ENCODE peak calls at places on chromosomes 12 and 14, in eight cellular contexts. M is heart left ventricle, G is upper lobe of right lung, S is BE2C, X is transverse colon, N is body of pancreas, Y is lower leg skin, F is right lobe of liver. P is an unnamed sample.

GRCh38 chr12:1592444-1593231 is 1.7 kb downstream of the FBXL14 start:
- DNase-seq in M (peak; percentile 54), G (no peak), S (peak; percentile 61), X (peak; percentile 65), N (peak; percentile 25), Y (no peak), F (no peak), P (peak; percentile 64)

GRCh38 chr12:105581420-105581819 is 250.9 kb downstream of the C12orf75 start:
- DNase-seq in M (no peak), G (no peak), S (no peak), X (no peak), N (no peak), Y (no peak), F (no peak), P (no peak)

GRCh38 chr14:75636100-75636692 is 24.5 kb downstream of the ERG28 start:
- DNase-seq in M (no peak), G (no peak), S (peak; percentile 91), X (no peak), N (no peak), Y (no peak), F (no peak), P (no peak)

GRCh38 chr14:28756896-28757570 is 9.6 kb upstream of the FOXG1 start:
- DNase-seq in M (no peak), G (no peak), S (peak; percentile 39), X (no peak), N (peak; percentile 44), Y (no peak), F (no peak), P (peak; percentile 66)

GRCh38 chr12:124862768-124863408 is 776 bp downstream of the SCARB1 start:
- DNase-seq in M (no peak), G (no peak), S (peak; percentile 58), X (peak; percentile 37), N (peak; percentile 47), Y (no peak), F (peak; percentile 46), P (peak; percentile 44)

GRCh38 chr12:2856051-2856450 is 788 bp downstream of the TEX52 start:
- DNase-seq in M (no peak), G (no peak), S (no peak), X (no peak), N (no peak), Y (no peak), F (no peak), P (no peak)

GRCh38 chr12:46562625-46563228 is 190.2 kb upstream of the SLC38A2 start:
- DNase-seq in M (no peak), G (no peak), S (no peak), X (no peak), N (no peak), Y (no peak), F (no peak), P (peak; percentile 95)

GRCh38 chr12:107372229-107372658 is 278.9 kb upstream of the CRY1 start:
- DNase-seq in M (no peak), G (no peak), S (no peak), X (no peak), N (no peak), Y (no peak), F (no peak), P (peak; percentile 76)

GRCh38 chr12:43858096-43858495 is 22.2 kb downstream of the TMEM117 start:
- DNase-seq in M (no peak), G (no peak), S (no peak), X (no peak), N (peak; percentile 12), Y (no peak), F (no peak), P (no peak)

GRCh38 chr12:105547786-105548185 is 217.3 kb downstream of the C12orf75 start:
- DNase-seq in M (no peak), G (no peak), S (no peak), X (no peak), N (no peak), Y (no peak), F (no peak), P (no peak)

GRCh38 chr12:6068226-6068625 is 56.2 kb downstream of the VWF start:
- DNase-seq in M (no peak), G (no peak), S (no peak), X (no peak), N (no peak), Y (no peak), F (no peak), P (no peak)

GRCh38 chr12:121468451-121468850 is 68.5 kb downstream of the RNF34 start:
- DNase-seq in M (no peak), G (no peak), S (no peak), X (no peak), N (no peak), Y (no peak), F (no peak), P (no peak)

GRCh38 chr14:31622060-31622459 is 60.9 kb downstream of the NUBPL start:
- DNase-seq in M (no peak), G (no peak), S (no peak), X (no peak), N (no peak), Y (no peak), F (no peak), P (no peak)

GRCh38 chr12:124636138-124636968 is 68.9 kb upstream of the NCOR2 start:
- DNase-seq in M (no peak), G (no peak), S (peak; percentile 76), X (peak; percentile 69), N (no peak), Y (peak; percentile 91), F (no peak), P (peak; percentile 83)

GRCh38 chr12:56081393-56082347 is 1.7 kb downstream of the ERBB3 start:
- DNase-seq in M (no peak), G (no peak), S (peak; percentile 39), X (peak; percentile 85), N (peak; percentile 78), Y (no peak), F (peak; percentile 68), P (no peak)

GRCh38 chr14:68135566-68135965 is 316.0 kb downstream of the RAD51B start:
- DNase-seq in M (no peak), G (no peak), S (no peak), X (no peak), N (no peak), Y (no peak), F (no peak), P (peak; percentile 78)

GRCh38 chr12:19014243-19014642 is 115.3 kb upstream of the PLEKHA5 start:
- DNase-seq in M (no peak), G (no peak), S (no peak), X (no peak), N (no peak), Y (no peak), F (no peak), P (no peak)

GRCh38 chr12:4012977-4013968 is 140.1 kb upstream of the PARP11 start:
- DNase-seq in M (no peak), G (no peak), S (no peak), X (no peak), N (peak; percentile 65), Y (no peak), F (no peak), P (no peak)

GRCh38 chr12:26831959-26832816 is 806 bp downstream of the ITPR2 start:
- DNase-seq in M (peak; percentile 67), G (peak; percentile 83), S (peak; percentile 55), X (peak; percentile 64), N (peak; percentile 62), Y (peak; percentile 92), F (peak; percentile 76), P (peak; percentile 76)

GRCh38 chr12:56338643-56339422 is at the start of gene IL23A:
- DNase-seq in M (no peak), G (no peak), S (no peak), X (peak; percentile 30), N (no peak), Y (no peak), F (no peak), P (peak; percentile 93)

GRCh38 chr14:104576607-104577332 is 2.8 kb upstream of the C14orf180 start:
- DNase-seq in M (no peak), G (no peak), S (no peak), X (peak; percentile 83), N (peak; percentile 39), Y (no peak), F (no peak), P (no peak)

GRCh38 chr12:12548713-12549112 is 13.9 kb downstream of the DUSP16 start:
- DNase-seq in M (no peak), G (no peak), S (no peak), X (no peak), N (no peak), Y (no peak), F (no peak), P (no peak)

GRCh38 chr12:100611031-100611430 is 37.5 kb downstream of the GAS2L3 start:
- DNase-seq in M (no peak), G (no peak), S (no peak), X (no peak), N (no peak), Y (no peak), F (no peak), P (peak; percentile 2)

GRCh38 chr12:60501124-60501729 is 905.4 kb downstream of the SLC16A7 start:
- DNase-seq in M (peak; percentile 18), G (no peak), S (no peak), X (no peak), N (peak; percentile 12), Y (no peak), F (no peak), P (peak; percentile 4)
- TF ChIP-seq CTCF in M (no peak), G (no peak), S (no peak), X (no peak), N (no peak), Y (no peak), F (no peak), P (no peak)

GRCh38 chr14:21093018-21093417 is 5.4 kb downstream of the ZNF219 start:
- DNase-seq in M (no peak), G (no peak), S (no peak), X (no peak), N (no peak), Y (no peak), F (no peak), P (no peak)
- TF ChIP-seq CTCF in M (no peak), G (no peak), S (no peak), X (no peak), N (no peak), Y (no peak), F (no peak), P (no peak)

GRCh38 chr12:109738878-109739665 is 25.4 kb downstream of the FAM222A start:
- DNase-seq in M (no peak), G (peak; percentile 36), S (peak; percentile 8), X (no peak), N (peak; percentile 3), Y (peak; percentile 72), F (peak; percentile 12), P (no peak)
- TF ChIP-seq CTCF in M (no peak), G (no peak), S (no peak), X (no peak), N (no peak), Y (no peak), F (no peak), P (no peak)

DNA sequence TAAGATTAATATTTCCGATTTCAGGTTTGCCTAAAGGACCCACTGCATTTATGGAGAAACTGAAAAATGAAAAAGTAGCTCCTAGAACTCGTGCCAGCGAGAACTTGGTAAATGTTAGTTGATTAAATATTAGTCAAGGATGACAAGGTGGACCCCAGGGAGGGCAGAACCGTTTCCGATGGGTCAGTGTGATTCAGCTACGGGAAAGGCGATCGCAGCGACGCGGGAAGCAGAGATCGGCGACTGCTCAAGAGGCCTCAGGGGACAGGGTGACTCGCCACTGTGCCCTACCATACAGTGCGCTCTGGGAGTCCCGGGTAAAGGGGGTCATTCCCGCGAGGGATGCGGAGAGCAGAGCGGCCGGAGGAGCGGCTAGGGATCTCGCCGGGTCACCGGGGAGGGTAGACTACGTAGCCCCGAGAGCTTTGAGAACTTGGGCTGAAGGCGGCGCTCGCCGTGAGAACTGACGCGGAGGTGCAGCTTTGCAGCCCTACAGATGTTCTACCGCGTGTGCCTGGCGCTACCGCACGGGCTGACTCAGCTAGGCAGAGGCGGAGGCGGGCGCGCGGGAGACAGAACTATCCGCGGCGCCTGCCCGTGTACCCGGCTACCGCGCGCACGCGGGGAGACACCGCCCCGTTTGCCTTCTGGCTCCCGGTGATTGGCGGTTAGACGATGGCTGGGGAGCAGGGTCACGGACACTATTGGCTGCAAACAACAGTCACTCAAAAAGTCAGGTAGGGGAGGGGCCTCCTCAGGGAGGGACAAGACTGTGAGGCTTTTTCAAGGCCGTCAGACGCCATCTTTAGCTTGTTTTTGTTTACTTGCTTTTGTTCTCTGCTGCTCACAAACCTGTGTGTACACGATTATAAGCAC is 3.2 kb downstream of the C14orf93 start:
- DNase-seq in M (peak; percentile 97), G (peak; percentile 97), S (peak; percentile 97), X (peak; percentile 97), N (peak; percentile 96), Y (peak; percentile 99), F (peak; percentile 96), P (peak; percentile 99)
- TF ChIP-seq CTCF in M (no peak), G (no peak), S (peak; percentile 25), X (no peak), N (no peak), Y (peak; percentile 33), F (no peak), P (peak; percentile 19)